ENCODE peak calls at places on chromosomes 1 and 21, in seven cellular contexts. A is HCT116; E is stimulated activated CD8-positive, alpha-beta memory T cell treated with anti-CD3 and anti-CD28 coated beads, Interleukin-2, amount 100 ng/mL, for 1 hour; S is posterior vena cava; L is activated gamma-delta T cell; D is CD4-positive, CD25-positive, alpha-beta regulatory T cell; U is HFFc6. Y is an unnamed sample.
A peak's percentile ranks its signal among the peaks of the same experiment; 100 is the strongest.

GRCh38 chr1:59229138-59229537 is 67.8 kb upstream of the FGGY start:
- DNase-seq in A (no peak), U (no peak), L (no peak), S (no peak), D (no peak), E (no peak), Y (no peak)

GRCh38 chr1:9201421-9202239 is 32.9 kb upstream of the H6PD start:
- DNase-seq in D (no peak), U (peak; percentile 73), E (no peak), A (no peak), S (peak; percentile 91), L (no peak), Y (no peak)

GRCh38 chr1:223031690-223032601 is 111.1 kb downstream of the TLR5 start:
- DNase-seq in D (no peak), A (no peak), U (peak; percentile 73), L (no peak), S (peak; percentile 93), E (no peak), Y (no peak)

GRCh38 chr1:26126321-26127084 is 14.9 kb downstream of the PDIK1L start:
- DNase-seq in S (no peak), D (peak; percentile 61), E (no peak), L (no peak), U (no peak), A (no peak), Y (no peak)

GRCh38 chr1:28606771-28607170 is 14.7 kb downstream of the RAB42 start:
- DNase-seq in A (no peak), S (no peak), U (no peak), E (no peak), D (no peak), L (no peak), Y (no peak)

GRCh38 chr1:207793327-207793726 is 41.5 kb downstream of the CD46 start:
- DNase-seq in S (no peak), U (no peak), L (no peak), D (no peak), E (no peak), A (no peak), Y (no peak)

GRCh38 chr1:22662318-22662717 is 9.3 kb downstream of the C1QB start:
- DNase-seq in S (no peak), A (peak; percentile 76), D (no peak), L (no peak), E (no peak), U (peak; percentile 20), Y (no peak)

GRCh38 chr21:32089771-32090170 is 189.1 kb downstream of the MIS18A start:
- DNase-seq in S (no peak), D (no peak), U (no peak), A (no peak), E (no peak), L (no peak), Y (no peak)

GRCh38 chr1:168365719-168366474 is 85.2 kb downstream of the TBX19 start:
- DNase-seq in L (no peak), S (no peak), U (no peak), A (no peak), D (no peak), E (no peak), Y (no peak)

GRCh38 chr1:108865316-108865910 is 8.5 kb upstream of the AKNAD1 start:
- DNase-seq in U (no peak), L (no peak), D (no peak), A (no peak), E (no peak), S (no peak), Y (no peak)

GRCh38 chr1:192402571-192402970 is 85.8 kb downstream of the RGS21 start:
- DNase-seq in L (no peak), U (no peak), A (no peak), D (no peak), S (no peak), E (no peak), Y (no peak)

GRCh38 chr1:5983361-5984103 is 8.7 kb downstream of the NPHP4 start:
- DNase-seq in L (no peak), S (no peak), D (no peak), E (no peak), A (no peak), U (peak; percentile 82), Y (no peak)

GRCh38 chr1:179178965-179179364 is 50.5 kb downstream of the ABL2 start:
- DNase-seq in L (no peak), U (peak; percentile 49), S (no peak), E (no peak), A (no peak), D (no peak), Y (no peak)

GRCh38 chr1:90394247-90394646 is 322.9 kb downstream of the BARHL2 start:
- DNase-seq in A (no peak), E (no peak), S (no peak), U (no peak), L (no peak), D (no peak), Y (no peak)

GRCh38 chr1:12088607-12089006 is 25.5 kb downstream of the TNFRSF8 start:
- DNase-seq in S (peak; percentile 49), E (no peak), L (peak; percentile 16), A (no peak), D (peak; percentile 30), U (no peak), Y (no peak)

GRCh38 chr1:192858456-192858855 is 49.6 kb downstream of the RGS2 start:
- DNase-seq in D (no peak), S (no peak), U (no peak), E (no peak), A (no peak), L (no peak), Y (no peak)

GRCh38 chr1:77594366-77595112 is 87.9 kb downstream of the ZZZ3 start:
- DNase-seq in D (no peak), L (no peak), E (no peak), U (no peak), S (no peak), A (no peak), Y (no peak)

GRCh38 chr1:175576870-175577269 is 166.5 kb downstream of the TNR start:
- DNase-seq in A (no peak), S (no peak), L (no peak), E (no peak), D (no peak), U (no peak), Y (no peak)

GRCh38 chr21:26845066-26845749 is at the start of gene ADAMTS1:
- DNase-seq in L (no peak), S (peak; percentile 98), D (no peak), U (peak; percentile 94), A (no peak), E (no peak), Y (peak; percentile 88)

GRCh38 chr21:39161064-39161463 is 22.2 kb downstream of the PSMG1 start:
- DNase-seq in D (no peak), A (no peak), S (no peak), E (no peak), U (no peak), L (no peak), Y (no peak)

GRCh38 chr21:45226540-45227326 is 61.0 kb downstream of the POFUT2 start:
- DNase-seq in L (no peak), D (no peak), U (no peak), E (no peak), A (no peak), S (no peak), Y (no peak)

GRCh38 chr1:66438062-66438970 is 95.6 kb upstream of the SGIP1 start:
- DNase-seq in D (no peak), L (no peak), U (no peak), E (no peak), A (no peak), S (no peak), Y (no peak)

GRCh38 chr1:164780863-164781262 is 221.9 kb downstream of the PBX1 start:
- DNase-seq in L (no peak), S (no peak), A (no peak), D (no peak), E (no peak), U (peak; percentile 95), Y (no peak)

GRCh38 chr1:42463906-42464305 is 820 bp downstream of the CCDC30 start:
- DNase-seq in A (no peak), U (no peak), E (no peak), S (no peak), D (no peak), L (no peak), Y (no peak)

GRCh38 chr1:6646499-6647148 is 22.0 kb downstream of the THAP3 start:
- DNase-seq in L (no peak), S (no peak), E (no peak), U (peak; percentile 46), A (peak; percentile 19), D (peak; percentile 10), Y (no peak)

GRCh38 chr1:25157846-25158245 is 74.5 kb downstream of the SYF2 start:
- DNase-seq in L (no peak), U (no peak), E (no peak), S (no peak), A (no peak), D (no peak), Y (no peak)

GRCh38 chr1:78716186-78716585 is 66.6 kb downstream of the IFI44 start:
- DNase-seq in L (no peak), U (peak; percentile 44), E (no peak), A (no peak), S (no peak), D (no peak), Y (no peak)

GRCh38 chr1:91700771-91701493 is 185.0 kb downstream of the TGFBR3 start:
- DNase-seq in S (no peak), A (no peak), E (no peak), L (no peak), U (peak; percentile 54), D (no peak), Y (no peak)

GRCh38 chr1:176605151-176605550 is 142.2 kb downstream of the PAPPA2 start:
- DNase-seq in D (no peak), L (no peak), S (no peak), A (no peak), E (no peak), U (no peak), Y (no peak)

GRCh38 chr1:225425211-225425786 is 2.5 kb downstream of the LBR start:
- DNase-seq in A (no peak), E (no peak), L (no peak), U (peak; percentile 33), D (no peak), S (no peak), Y (no peak)

GRCh38 chr1:61082336-61083013 is at the start of gene NFIA:
- DNase-seq in D (peak; percentile 15), U (peak; percentile 51), A (peak; percentile 49), S (peak; percentile 81), L (no peak), E (no peak), Y (no peak)

GRCh38 chr1:41773144-41773571 is 145.6 kb downstream of the HIVEP3 start:
- DNase-seq in U (peak; percentile 82), L (no peak), A (no peak), E (no peak), D (no peak), S (no peak), Y (no peak)

GRCh38 chr1:97936976-97937375 is 16.1 kb upstream of the DPYD start:
- DNase-seq in E (no peak), S (no peak), D (no peak), U (no peak), A (no peak), L (no peak), Y (peak; percentile 20)

GRCh38 chr1:107536266-107536665 is 395.4 kb downstream of the NTNG1 start:
- DNase-seq in E (no peak), U (no peak), L (no peak), D (no peak), S (no peak), A (no peak), Y (no peak)

GRCh38 chr1:172917972-172918371 is 132.8 kb downstream of the TNFSF18 start:
- DNase-seq in A (peak; percentile 93), U (peak; percentile 94), S (no peak), L (no peak), E (no peak), D (no peak), Y (no peak)

GRCh38 chr1:237186733-237187132 is 144.7 kb downstream of the RYR2 start:
- DNase-seq in S (no peak), D (no peak), U (no peak), L (no peak), A (no peak), E (no peak), Y (no peak)

GRCh38 chr1:93705897-93706500 is 24.4 kb upstream of the BCAR3 start:
- DNase-seq in S (no peak), L (no peak), U (peak; percentile 26), D (no peak), E (no peak), A (no peak), Y (no peak)

GRCh38 chr1:186175588-186175987 is 199.5 kb downstream of the TPR start:
- DNase-seq in A (no peak), E (no peak), D (no peak), L (no peak), U (no peak), S (no peak), Y (no peak)